ENCODE peak calls at places on chromosomes 13 and 19, in five cellular contexts. P is pons; L is Calu3; Y is stimulated activated CD8-positive, alpha-beta memory T cell treated with anti-CD3 and anti-CD28 coated beads, Interleukin-7, amount 100 ng/mL, for 1 hour; O is ELR. Q is an unnamed sample.
A peak's percentile ranks its signal among the peaks of the same experiment; 100 is the strongest.

GRCh38 chr13:52862358-52863206 is 14.1 kb upstream of the PCDH8 start:
- DNase-seq in P (no peak), L (peak; percentile 45), Y (no peak), O (no peak), Q (no peak)

GRCh38 chr13:50891206-50891605 is 18.4 kb upstream of the RNASEH2B start:
- DNase-seq in P (no peak), L (no peak), Y (no peak), O (no peak), Q (no peak)

GRCh38 chr13:106762711-106763110 is 194.8 kb upstream of the ARGLU1 start:
- DNase-seq in P (no peak), L (no peak), Y (no peak), O (no peak), Q (no peak)

GRCh38 chr13:37481005-37481857 is 117.3 kb downstream of the POSTN start:
- DNase-seq in P (no peak), L (no peak), Y (no peak), O (no peak), Q (no peak)

GRCh38 chr13:56850852-56851251 is 289.9 kb upstream of the PRR20A start:
- DNase-seq in P (no peak), L (no peak), Y (no peak), O (no peak), Q (no peak)

GRCh38 chr19:6639439-6639838 is 30.5 kb downstream of the TNFSF14 start:
- DNase-seq in P (no peak), L (no peak), Y (no peak), O (peak; percentile 62), Q (no peak)

GRCh38 chr13:50123862-50124535 is 108.8 kb downstream of the KCNRG start:
- DNase-seq in P (peak; percentile 93), L (peak; percentile 91), Y (peak; percentile 46), O (peak; percentile 94), Q (no peak)

GRCh38 chr13:29908411-29908810 is 58.0 kb upstream of the UBL3 start:
- DNase-seq in P (no peak), L (no peak), Y (no peak), O (peak; percentile 89), Q (no peak)

GRCh38 chr13:109779074-109779473 is 7.3 kb downstream of the IRS2 start:
- DNase-seq in P (no peak), L (no peak), Y (no peak), O (no peak), Q (no peak)

GRCh38 chr13:110648848-110649421 is 33.6 kb downstream of the NAXD start:
- DNase-seq in P (no peak), L (no peak), Y (no peak), O (no peak), Q (no peak)

GRCh38 chr13:46552888-46553520 is at the start of gene LRCH1:
- DNase-seq in P (peak; percentile 54), L (peak; percentile 80), Y (peak; percentile 75), O (peak; percentile 93), Q (peak; percentile 90)

GRCh38 chr19:38514812-38515633 is 81.5 kb downstream of the RYR1 start:
- DNase-seq in P (peak; percentile 42), L (peak; percentile 88), Y (peak; percentile 62), O (peak; percentile 54), Q (peak; percentile 62)

GRCh38 chr19:55488986-55489710 is 912 bp downstream of the SSC5D start:
- DNase-seq in P (no peak), L (no peak), Y (no peak), O (no peak), Q (peak; percentile 19)

GRCh38 chr19:33868821-33869412 is 72.2 kb downstream of the KCTD15 start:
- DNase-seq in P (peak; percentile 24), L (no peak), Y (no peak), O (peak; percentile 26), Q (peak; percentile 78)

GRCh38 chr13:21813844-21814243 is 143.0 kb downstream of the FGF9 start:
- DNase-seq in P (no peak), L (no peak), Y (no peak), O (no peak), Q (no peak)

GRCh38 chr19:34256835-34257558 is 2.6 kb downstream of the GARRE1 start:
- DNase-seq in P (no peak), L (no peak), Y (no peak), O (no peak), Q (no peak)